ENCODE peak calls at places on chromosomes 2 and 18, in four cellular contexts. X, C, P and K are unnamed samples.
A peak's percentile ranks its signal among the peaks of the same experiment; 100 is the strongest.

GRCh38 chr2:177026253-177026652 is 186.3 kb upstream of the HNRNPA3 start:
- DNase-seq in P (no peak), X (no peak), C (no peak), K (no peak)

GRCh38 chr2:197057946-197058345 is 131.4 kb upstream of the PGAP1 start:
- DNase-seq in P (no peak), C (no peak), X (no peak), K (no peak)

GRCh38 chr2:119511989-119512388 is 12.3 kb downstream of the SCTR start:
- DNase-seq in P (no peak), C (no peak), X (no peak), K (no peak)

GRCh38 chr2:45300026-45300750 is 290.9 kb upstream of the SIX2 start:
- DNase-seq in X (no peak), P (peak; percentile 32), C (no peak), K (no peak)

GRCh38 chr2:60867848-60868247 is 13.5 kb upstream of the REL start:
- DNase-seq in X (no peak), P (no peak), C (no peak), K (no peak)

GRCh38 chr2:234107861-234108260 is 57.4 kb downstream of the SPP2 start:
- DNase-seq in C (no peak), X (no peak), P (no peak), K (no peak)

GRCh38 chr2:121489284-121489683 is 41.4 kb upstream of the RNU4ATAC start:
- DNase-seq in P (peak; percentile 36), C (no peak), X (peak; percentile 13), K (no peak)

GRCh38 chr2:15154289-15154688 is 406.8 kb downstream of the NBAS start:
- DNase-seq in C (no peak), X (no peak), P (no peak), K (no peak)

GRCh38 chr2:234873828-234874173 is 78.0 kb upstream of the SH3BP4 start:
- DNase-seq in C (no peak), P (no peak), X (no peak), K (no peak)

GRCh38 chr2:63786506-63786905 is 55.2 kb upstream of the UGP2 start:
- DNase-seq in P (no peak), C (no peak), X (no peak), K (no peak)

GRCh38 chr18:3214855-3215637 is 4.7 kb downstream of the MYOM1 start:
- DNase-seq in P (no peak), X (no peak), C (no peak), K (no peak)

GRCh38 chr18:56890632-56891031 is 239.5 kb downstream of the WDR7 start:
- DNase-seq in C (no peak), X (no peak), P (no peak), K (no peak)

GRCh38 chr2:191333911-191334357 is 88.7 kb downstream of the MYO1B start:
- DNase-seq in X (no peak), C (no peak), P (no peak), K (no peak)

GRCh38 chr2:67938053-67938452 is 124.8 kb downstream of the C1D start:
- DNase-seq in P (no peak), C (no peak), X (no peak), K (no peak)

GRCh38 chr2:215022418-215022817 is 116.0 kb downstream of the ABCA12 start:
- DNase-seq in P (no peak), X (no peak), C (no peak), K (no peak)

GRCh38 chr2:47249427-47249826 is 94.3 kb upstream of the STPG4 start:
- DNase-seq in P (no peak), C (no peak), X (no peak), K (no peak)

GRCh38 chr2:226057365-226057764 is 657.9 kb downstream of the NYAP2 start:
- DNase-seq in C (no peak), P (no peak), X (no peak), K (no peak)

GRCh38 chr18:7657050-7657449 is 89.9 kb downstream of the PTPRM start:
- DNase-seq in C (no peak), X (no peak), P (no peak), K (no peak)

GRCh38 chr2:49832555-49832954 is 678.2 kb upstream of the FSHR start:
- DNase-seq in P (no peak), C (no peak), X (no peak), K (no peak)

GRCh38 chr2:42926438-42927333 is 134.3 kb upstream of the HAAO start:
- DNase-seq in C (no peak), X (no peak), P (no peak), K (no peak)

GRCh38 chr2:215435261-215435808 is 533 bp downstream of the FN1 start:
- DNase-seq in C (peak; percentile 76), X (no peak), P (peak; percentile 49), K (peak; percentile 45)

GRCh38 chr2:238061310-238062202 is 755 bp downstream of the SCLY start:
- DNase-seq in C (peak; percentile 80), P (peak; percentile 51), X (peak; percentile 18), K (no peak)

GRCh38 chr18:59988098-59988706 is 88.4 kb downstream of the PMAIP1 start:
- DNase-seq in P (no peak), X (peak; percentile 34), C (no peak), K (peak; percentile 33)

GRCh38 chr2:97957432-97958183 is 38.1 kb downstream of the TMEM131 start:
- DNase-seq in C (no peak), P (no peak), X (no peak), K (no peak)

GRCh38 chr18:78113445-78113844 is 863.8 kb downstream of the GALR1 start:
- DNase-seq in P (no peak), X (no peak), C (no peak), K (no peak)

GRCh38 chr2:202036601-202037037 is 3.0 kb downstream of the FZD7 start:
- DNase-seq in X (no peak), P (no peak), C (no peak), K (peak; percentile 33)

GRCh38 chr2:176540995-176541394 is 271.8 kb downstream of the MTX2 start:
- DNase-seq in C (no peak), X (no peak), P (no peak), K (no peak)

GRCh38 chr18:3284501-3284900 is 22.6 kb downstream of the MYL12B start:
- DNase-seq in X (no peak), C (no peak), P (no peak), K (no peak)

GRCh38 chr2:200913654-200914053 is 24.5 kb downstream of the NIF3L1 start:
- DNase-seq in C (no peak), P (no peak), X (no peak), K (no peak)

GRCh38 chr2:146576301-146576700 is 1268.5 kb upstream of the ACVR2A start:
- DNase-seq in P (no peak), X (no peak), C (no peak), K (no peak)

GRCh38 chr2:139080244-139080643 is 300.1 kb upstream of the NXPH2 start:
- DNase-seq in C (no peak), X (no peak), P (no peak), K (no peak)

GRCh38 chr2:236498369-236498768 is 71.3 kb upstream of the ACKR3 start:
- DNase-seq in X (no peak), C (no peak), P (no peak), K (no peak)

GRCh38 chr2:62195421-62196277 is at the start of gene B3GNT2:
- DNase-seq in C (peak; percentile 96), P (peak; percentile 91), X (peak; percentile 80), K (peak; percentile 81)

GRCh38 chr2:62196278-62196901 is 475 bp downstream of the B3GNT2 start:
- DNase-seq in X (peak; percentile 33), P (peak; percentile 61), C (peak; percentile 95), K (peak; percentile 48)

GRCh38 chr2:62197609-62198236 is 1.8 kb downstream of the B3GNT2 start:
- DNase-seq in C (peak; percentile 89), P (peak; percentile 62), X (peak; percentile 33), K (peak; percentile 26)

GRCh38 chr2:62198237-62198633 is 2.3 kb downstream of the B3GNT2 start:
- DNase-seq in X (no peak), P (no peak), C (no peak), K (no peak)

DNA sequence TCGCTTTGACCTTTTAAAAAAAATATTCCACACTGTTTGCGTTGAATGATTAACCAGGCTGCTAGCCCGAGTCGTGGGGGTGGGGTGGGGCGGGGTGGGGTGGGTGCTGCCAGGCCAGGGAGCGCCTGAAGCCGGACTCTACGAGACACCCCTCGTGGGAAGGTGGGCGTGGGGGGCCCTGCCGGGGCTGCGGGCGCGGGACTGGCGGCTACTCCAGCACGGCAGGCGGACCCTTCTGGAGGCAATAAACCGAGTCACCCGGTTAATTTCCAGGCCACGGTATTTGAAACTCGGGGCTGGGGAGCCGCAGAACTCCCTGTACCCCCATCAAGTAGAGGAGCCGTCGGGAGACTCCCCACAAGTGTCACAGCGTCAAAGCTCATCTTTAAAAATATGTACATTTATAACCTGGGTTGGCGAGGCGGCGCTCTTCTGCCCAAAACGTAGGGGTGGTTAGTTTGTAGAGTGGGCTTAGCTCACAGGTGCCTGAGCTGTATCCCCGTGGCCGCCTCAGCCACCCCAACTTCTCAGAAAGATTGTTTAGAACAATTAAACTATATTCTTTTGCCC is 1.2 kb downstream of the B3GNT2 start:
- DNase-seq in P (peak; percentile 43), X (no peak), C (peak; percentile 89), K (peak; percentile 44)
- H3K4me1 ChIP-seq in P (no peaks in the 10 kb centered on the region), X (no peaks in the 10 kb centered on the region), C (peaks cover 44% of the 10 kb centered on the region), K (peaks cover 5% of the 10 kb centered on the region)

GRCh38 chr2:232632904-232633412 is 446 bp upstream of the EFHD1 start:
- DNase-seq in X (no peak), C (peak; percentile 79), P (peak; percentile 50), K (peak; percentile 92)

GRCh38 chr2:232634319-232635150 is 1.1 kb downstream of the EFHD1 start:
- DNase-seq in C (no peak), X (no peak), P (no peak), K (peak; percentile 73)

GRCh38 chr2:232632229-232632903 is 1.0 kb upstream of the EFHD1 start:
- DNase-seq in P (no peak), X (no peak), C (no peak), K (peak; percentile 39)

GRCh38 chr2:232635820-232636219 is 2.4 kb downstream of the EFHD1 start:
- DNase-seq in C (no peak), P (no peak), X (no peak), K (no peak)

DNA sequence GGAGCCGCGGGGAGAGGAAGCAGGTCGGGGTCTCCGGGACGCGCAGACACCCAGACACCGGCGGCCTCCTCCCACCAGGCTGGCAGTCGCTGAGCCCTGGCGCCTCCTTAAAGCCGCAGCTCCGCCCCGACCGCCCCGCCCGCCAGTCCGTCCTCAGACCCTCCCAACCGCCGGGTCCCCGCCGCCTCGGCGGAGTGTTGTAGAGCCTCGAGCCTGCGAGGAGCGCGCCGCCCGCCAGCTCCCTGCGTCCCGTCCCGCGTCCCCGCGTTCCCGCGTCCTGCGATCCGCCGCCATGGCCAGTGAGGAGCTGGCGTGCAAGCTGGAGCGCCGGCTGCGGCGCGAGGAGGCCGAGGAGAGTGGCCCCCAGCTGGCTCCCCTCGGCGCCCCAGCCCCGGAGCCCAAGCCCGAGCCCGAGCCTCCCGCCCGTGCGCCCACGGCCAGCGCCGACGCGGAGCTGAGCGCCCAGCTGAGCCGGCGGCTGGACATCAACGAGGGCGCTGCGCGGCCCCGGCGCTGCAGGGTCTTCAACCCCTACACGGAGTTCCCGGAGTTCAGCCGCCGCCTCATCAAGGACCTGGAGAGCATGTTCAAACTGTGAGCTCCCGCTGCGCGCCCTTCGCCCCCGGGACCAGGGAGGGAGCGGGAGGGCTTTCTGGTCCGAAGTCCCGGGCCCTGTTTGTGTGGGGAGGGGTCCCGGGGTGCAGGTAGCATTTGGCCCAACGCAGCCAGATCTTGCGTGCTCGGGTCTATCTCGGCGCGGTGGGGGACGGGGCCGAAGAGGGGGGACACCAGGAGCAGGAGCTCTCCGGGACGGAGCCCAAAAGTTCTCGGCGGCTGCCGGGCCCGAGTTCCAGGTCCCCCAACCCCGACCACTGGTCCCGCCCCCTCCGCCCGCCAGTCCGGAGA is at the start of gene EFHD1:
- DNase-seq in X (peak; percentile 75), P (peak; percentile 84), C (peak; percentile 88), K (peak; percentile 86)
- TF ChIP-seq POLR2A in X (peak; percentile 51), P (peak; percentile 65), C (no peak), K (peak; percentile 58)

GRCh38 chr2:241359481-241360045 is 3.5 kb downstream of the FARP2 start:
- DNase-seq in X (no peak), P (no peak), C (no peak), K (no peak)
- H3K4me1 ChIP-seq in X (peaks cover 9% of the 10 kb centered on the region), P (no peaks in the 10 kb centered on the region), C (peaks cover 36% of the 10 kb centered on the region), K (peaks cover 20% of the 10 kb centered on the region)

GRCh38 chr2:85547859-85548607 is 9.1 kb downstream of the MAT2A start:
- DNase-seq in P (no peak), C (no peak), X (no peak), K (no peak)
- TF ChIP-seq POLR2A in P (peak; percentile 40), C (no peak), X (no peak), K (no peak)